ENCODE peak calls at places on chromosomes 3 and 15, in six cellular contexts. F is SK-N-DZ, Q is NCI-H1105, U is MCF 10A, W is T1000, P is HT1080. T is an unnamed sample.

GRCh38 chr15:39125904-39126303 is 455.0 kb upstream of the THBS1 start:
- DNase-seq in F (peak; percentile 34), Q (no peak), U (peak; percentile 78), W (no peak), P (peak; percentile 35), T (peak; percentile 54)

GRCh38 chr15:74433592-74434259 is at the start of gene SEMA7A:
- DNase-seq in F (peak; percentile 79), Q (peak; percentile 54), U (peak; percentile 57), W (peak; percentile 78), P (peak; percentile 73), T (peak; percentile 54)

GRCh38 chr3:167740961-167741587 is 5.6 kb downstream of the SERPINI1 start:
- DNase-seq in F (peak; percentile 33), Q (peak; percentile 20), U (peak; percentile 45), W (no peak), P (peak; percentile 56), T (peak; percentile 41)

GRCh38 chr3:169627789-169628188 is 35.7 kb downstream of the MECOM start:
- DNase-seq in F (no peak), Q (no peak), U (no peak), W (no peak), P (no peak), T (peak; percentile 9)

GRCh38 chr3:10335190-10335738 is 14.4 kb upstream of the SEC13 start:
- DNase-seq in F (no peak), Q (no peak), U (no peak), W (no peak), P (no peak), T (no peak)

GRCh38 chr15:29065571-29065970 is 179.8 kb downstream of the APBA2 start:
- DNase-seq in F (no peak), Q (no peak), U (no peak), W (no peak), P (no peak), T (no peak)

GRCh38 chr3:100079328-100079727 is 35.0 kb downstream of the FILIP1L start:
- DNase-seq in F (no peak), Q (no peak), U (no peak), W (no peak), P (no peak), T (no peak)

GRCh38 chr3:99509224-99509623 is 129.2 kb upstream of the COL8A1 start:
- DNase-seq in F (no peak), Q (no peak), U (peak; percentile 39), W (no peak), P (peak; percentile 30), T (no peak)

GRCh38 chr3:47791193-47791855 is 9.6 kb upstream of the SMARCC1 start:
- DNase-seq in F (no peak), Q (no peak), U (no peak), W (no peak), P (no peak), T (peak; percentile 47)

GRCh38 chr15:78767331-78767951 is 43.8 kb downstream of the ADAMTS7 start:
- DNase-seq in F (no peak), Q (no peak), U (no peak), W (no peak), P (no peak), T (no peak)

GRCh38 chr3:180048108-180048507 is 11.4 kb upstream of the PEX5L start:
- DNase-seq in F (no peak), Q (no peak), U (no peak), W (no peak), P (no peak), T (no peak)

GRCh38 chr15:72168131-72168825 is 29.3 kb downstream of the GRAMD2A start:
- DNase-seq in F (no peak), Q (no peak), U (peak; percentile 54), W (no peak), P (peak; percentile 41), T (peak; percentile 39)

GRCh38 chr3:112333002-112333385 is at the start of gene CD200:
- DNase-seq in F (peak; percentile 67), Q (peak; percentile 87), U (peak; percentile 13), W (no peak), P (no peak), T (peak; percentile 3)

GRCh38 chr3:116663161-116663885 is 46.3 kb upstream of the TUSC7 start:
- DNase-seq in F (no peak), Q (no peak), U (no peak), W (no peak), P (no peak), T (no peak)

GRCh38 chr3:190265126-190265525 is 57.1 kb downstream of the CLDN1 start:
- DNase-seq in F (no peak), Q (no peak), U (no peak), W (no peak), P (no peak), T (no peak)

GRCh38 chr3:119352235-119352634 is 58.1 kb downstream of the ARHGAP31 start:
- DNase-seq in F (no peak), Q (no peak), U (no peak), W (no peak), P (no peak), T (peak; percentile 49)

GRCh38 chr3:172203522-172204258 is 164.3 kb downstream of the FNDC3B start:
- DNase-seq in F (no peak), Q (peak; percentile 56), U (no peak), W (no peak), P (no peak), T (no peak)

GRCh38 chr3:177443469-177443868 is 246.2 kb upstream of the TBL1XR1 start:
- DNase-seq in F (no peak), Q (no peak), U (peak; percentile 71), W (peak; percentile 54), P (peak; percentile 71), T (peak; percentile 85)

GRCh38 chr3:12187448-12188327 is 29.0 kb upstream of the TIMP4 start:
- DNase-seq in F (no peak), Q (no peak), U (peak; percentile 60), W (no peak), P (peak; percentile 39), T (peak; percentile 77)

GRCh38 chr3:140723576-140723975 is 45.7 kb downstream of the TRIM42 start:
- DNase-seq in F (no peak), Q (no peak), U (no peak), W (no peak), P (peak; percentile 59), T (no peak)

GRCh38 chr3:127547761-127548605 is 42.5 kb downstream of the TPRA1 start:
- DNase-seq in F (peak; percentile 86), Q (peak; percentile 83), U (peak; percentile 47), W (peak; percentile 48), P (peak; percentile 47), T (peak; percentile 8)

GRCh38 chr3:115832265-115832664 is 209.0 kb downstream of the GAP43 start:
- DNase-seq in F (no peak), Q (no peak), U (no peak), W (no peak), P (no peak), T (no peak)

GRCh38 chr3:20323307-20323927 is 137.4 kb upstream of the SGO1 start:
- DNase-seq in F (no peak), Q (no peak), U (no peak), W (no peak), P (no peak), T (no peak)

GRCh38 chr15:79184465-79184892 is 93.9 kb upstream of the RASGRF1 start:
- DNase-seq in F (peak; percentile 77), Q (peak; percentile 26), U (peak; percentile 71), W (peak; percentile 29), P (peak; percentile 47), T (peak; percentile 37)

GRCh38 chr3:195133462-195133861 is 137.5 kb downstream of the XXYLT1 start:
- DNase-seq in F (no peak), Q (peak; percentile 92), U (no peak), W (no peak), P (no peak), T (no peak)

GRCh38 chr3:19947549-19948071 is 713 bp downstream of the RAB5A start:
- DNase-seq in F (peak; percentile 44), Q (peak; percentile 12), U (peak; percentile 60), W (no peak), P (peak; percentile 51), T (peak; percentile 36)

GRCh38 chr3:175940243-175940642 is 1081.1 kb downstream of the NAALADL2 start:
- DNase-seq in F (no peak), Q (no peak), U (no peak), W (peak; percentile 36), P (peak; percentile 93), T (peak; percentile 50)

GRCh38 chr3:141455603-141456327 is 31.1 kb upstream of the RASA2 start:
- DNase-seq in F (no peak), Q (no peak), U (no peak), W (no peak), P (no peak), T (no peak)

GRCh38 chr15:59953392-59953883 is 50.7 kb upstream of the FOXB1 start:
- DNase-seq in F (no peak), Q (peak; percentile 84), U (no peak), W (no peak), P (no peak), T (peak; percentile 9)

GRCh38 chr15:59814409-59814808 is 125.3 kb upstream of the BNIP2 start:
- DNase-seq in F (peak; percentile 6), Q (no peak), U (no peak), W (no peak), P (no peak), T (no peak)

GRCh38 chr3:47266709-47267489 is 15.7 kb downstream of the KIF9 start:
- DNase-seq in F (no peak), Q (no peak), U (peak; percentile 94), W (peak; percentile 53), P (peak; percentile 88), T (peak; percentile 94)

GRCh38 chr3:56001991-56002390 is 466.3 kb downstream of the ERC2 start:
- DNase-seq in F (no peak), Q (no peak), U (no peak), W (no peak), P (no peak), T (no peak)